ENCODE peak calls at places on chromosomes 6 and 20, in seven cellular contexts. L is suprapubic skin, N is spleen, M is H1, O is prostate gland, Z is stomach, D is HepG2. E is an unnamed sample.

GRCh38 chr20:33653900-33654596 is 8.1 kb upstream of the C20orf144 start:
- DNase-seq in M (no peak), L (no peak), N (peak), O (peak), D (no peak), Z (peak), E (no peak)

GRCh38 chr6:139640453-139640852 is 266.0 kb upstream of the CITED2 start:
- DNase-seq in O (no peak), N (no peak), L (no peak), Z (no peak), D (no peak), M (no peak), E (no peak)

GRCh38 chr6:83893024-83893423 is 33.5 kb downstream of the CYB5R4 start:
- DNase-seq in Z (no peak), N (no peak), D (no peak), M (no peak), L (no peak), O (no peak), E (no peak)

GRCh38 chr6:89483111-89483720 is 50.3 kb downstream of the ANKRD6 start:
- DNase-seq in D (peak), L (no peak), N (no peak), M (peak), O (no peak), Z (no peak), E (no peak)

GRCh38 chr20:21352703-21353102 is 44.6 kb downstream of the NKX2-4 start:
- DNase-seq in L (no peak), M (no peak), O (no peak), N (no peak), Z (no peak), D (peak), E (no peak)

GRCh38 chr6:10409160-10409765 is 5.6 kb downstream of the TFAP2A start:
- DNase-seq in N (no peak), D (no peak), O (no peak), Z (no peak), M (no peak), L (no peak), E (no peak)

GRCh38 chr6:161542581-161542980 is 268.7 kb upstream of the AGPAT4 start:
- DNase-seq in L (no peak), O (no peak), D (no peak), M (no peak), Z (no peak), N (no peak), E (no peak)

GRCh38 chr20:25344634-25345033 is 46.0 kb downstream of the ABHD12 start:
- DNase-seq in N (no peak), Z (no peak), O (no peak), D (no peak), M (no peak), L (no peak), E (no peak)

GRCh38 chr20:16714242-16714641 is 15.6 kb upstream of the SNRPB2 start:
- DNase-seq in O (no peak), N (no peak), D (no peak), M (no peak), L (no peak), Z (no peak), E (no peak)

DNA sequence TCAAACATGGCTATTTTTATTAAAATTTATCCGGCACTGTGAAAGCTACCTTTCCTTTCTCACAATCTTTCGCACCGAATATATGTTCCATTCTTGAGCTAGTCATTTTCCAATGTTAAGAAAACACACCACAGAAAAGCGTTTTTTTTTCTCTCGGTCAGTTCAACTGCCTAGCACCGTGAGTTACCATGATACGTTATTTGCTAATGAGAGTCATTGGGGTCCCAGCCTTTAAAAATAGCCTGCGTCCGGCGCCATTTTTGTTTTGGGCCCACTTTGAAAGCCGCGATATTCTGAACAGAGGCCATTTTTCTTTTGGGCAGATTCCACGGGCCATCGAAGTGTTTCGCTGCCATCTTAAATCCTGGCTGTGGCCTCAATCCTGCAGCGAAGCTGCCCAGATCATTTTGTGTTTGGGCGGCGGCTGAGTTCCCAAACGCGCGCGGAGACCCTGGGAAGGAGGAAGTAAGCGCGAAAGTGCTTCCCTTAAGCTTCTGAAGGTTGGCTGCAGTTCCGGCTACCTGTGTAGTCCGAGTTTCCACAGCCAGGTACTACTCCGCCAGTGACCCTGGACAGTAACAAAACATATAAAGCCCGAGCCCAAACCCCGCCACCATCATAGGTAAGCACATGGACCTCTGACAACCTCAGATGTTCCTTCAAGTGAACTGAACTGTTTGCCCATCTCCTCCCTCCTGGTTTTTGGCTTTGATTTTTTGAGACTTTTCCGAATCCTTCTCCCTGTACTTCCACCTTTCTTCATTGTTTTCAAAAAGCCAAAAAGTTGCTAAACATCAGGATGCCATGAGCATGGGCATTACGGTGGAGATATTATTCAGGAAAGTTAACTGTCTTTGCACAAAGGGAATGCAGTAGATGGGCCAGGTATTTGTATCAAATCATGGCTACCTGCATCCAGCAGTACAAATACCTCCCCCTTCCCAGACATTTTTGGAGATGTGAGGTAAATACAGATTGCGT is at the start of gene SLX4IP:
- DNase-seq in O (peak), N (peak), L (peak), M (peak), D (peak), Z (peak), E (peak)
- TF ChIP-seq POLR2A in O (peak), N (no peak), L (no peak), M (peak), D (peak), Z (no peak), E (peak)

DNA sequence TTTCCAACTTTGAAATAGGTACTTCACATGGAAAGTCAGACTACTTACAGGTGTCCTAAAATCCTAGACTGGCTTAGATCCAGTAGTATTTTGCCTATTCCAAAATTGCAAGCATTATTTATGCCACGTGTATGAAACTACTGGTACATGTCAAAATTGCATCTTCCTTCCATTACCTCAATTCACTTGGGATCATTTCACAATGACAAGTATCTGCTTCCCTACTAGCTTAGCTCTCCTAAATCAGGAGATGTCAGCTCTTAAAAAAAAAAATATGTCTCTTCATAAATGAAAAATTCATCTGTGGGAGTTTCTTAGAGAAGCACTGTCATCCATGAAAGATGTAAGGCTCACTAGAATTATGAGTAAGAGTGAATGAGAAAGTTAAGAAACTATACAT is 466.6 kb upstream of the MANEA start:
- DNase-seq in O (no peak), M (no peak), Z (no peak), D (no peak), L (no peak), N (no peak), E (no peak)
- TF ChIP-seq POLR2AphosphoS5 in O (no peak), M (no peak), Z (no peak), D (no peak), L (no peak), N (no peak), E (no peak)

GRCh38 chr6:106511274-106512047 is 117.8 kb downstream of the RTN4IP1 start:
- DNase-seq in O (peak), N (peak), Z (peak), M (peak), D (peak), L (peak), E (peak)
- TF ChIP-seq POLR2A in O (no peak), N (no peak), Z (no peak), M (no peak), D (no peak), L (no peak), E (no peak)

DNA sequence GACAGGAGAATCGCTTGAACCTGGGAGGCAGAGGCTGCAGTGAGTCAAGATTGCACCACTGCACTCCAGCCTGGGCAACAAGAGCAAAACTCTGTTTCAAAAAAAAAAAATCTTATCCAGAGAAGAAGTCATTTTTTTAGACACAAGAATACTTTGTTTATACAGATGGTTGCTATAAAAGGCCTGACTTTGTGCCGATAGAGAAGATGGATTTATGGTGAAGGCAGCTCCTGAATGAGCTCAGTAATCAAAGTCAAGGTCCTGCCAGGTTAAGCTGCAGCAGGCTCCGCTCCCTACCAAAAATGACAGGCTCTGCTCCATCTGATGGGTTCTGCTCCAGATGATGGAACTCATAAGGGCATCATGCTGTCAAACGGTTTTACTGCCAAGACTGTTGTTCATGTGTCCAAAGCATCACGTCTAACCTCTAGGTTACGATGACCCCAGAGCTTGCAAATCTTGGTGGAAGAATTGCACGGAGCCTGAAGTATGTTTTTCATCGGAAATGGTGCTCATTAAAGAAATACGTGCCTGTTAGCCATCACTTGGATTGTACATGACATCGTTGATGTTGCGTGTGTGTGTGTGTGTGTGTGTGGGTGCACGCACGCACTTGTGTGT is 19.1 kb upstream of the PTGIS start:
- DNase-seq in M (no peak), O (no peak), N (no peak), L (no peak), Z (no peak), D (no peak), E (no peak)
- TF ChIP-seq POLR2AphosphoS5 in M (no peak), O (no peak), N (no peak), L (no peak), Z (no peak), D (no peak), E (no peak)

GRCh38 chr6:119348308-119349040 is 1.1 kb downstream of the MAN1A1 start:
- DNase-seq in D (peak), O (no peak), N (peak), L (peak), Z (peak), M (peak), E (peak)

GRCh38 chr6:119349041-119349340 is 570 bp downstream of the MAN1A1 start:
- DNase-seq in D (no peak), O (no peak), N (peak), L (no peak), M (peak), Z (peak), E (peak)

GRCh38 chr6:119351005-119351394 is 1.4 kb upstream of the MAN1A1 start:
- DNase-seq in O (no peak), N (no peak), L (no peak), M (no peak), D (no peak), Z (no peak), E (no peak)

GRCh38 chr6:119349341-119350201 is at the start of gene MAN1A1:
- DNase-seq in M (peak), N (peak), Z (peak), L (peak), O (peak), D (peak), E (peak)

GRCh38 chr6:119350202-119351004 is 842 bp upstream of the MAN1A1 start:
- DNase-seq in N (no peak), Z (no peak), M (no peak), O (no peak), D (peak), L (no peak), E (peak)
- TF ChIP-seq POLR2A in N (no peak), Z (no peak), M (no peak), O (no peak), D (no peak), L (no peak), E (no peak)